ENCODE peak calls at places on chromosomes 2 and 18, in nine cellular contexts. X is right cardiac atrium; L is activated CD8-positive, alpha-beta memory T cell treated with anti-CD3 and anti-CD28 coated beads for 48 hours; T is T-helper 2 cell; O is retina; S is transverse colon; R is KBM-7; Y is NCI-H446 treated with DMSO at 0.1 percent for 48 hours; A is lung microvascular endothelial cell. I is an unnamed sample.

GRCh38 chr2:118032169-118033013 is 18.5 kb upstream of the CCDC93 start:
- DNase-seq in R (peak), X (peak), O (peak), L (no peak), Y (peak), T (no peak), A (peak), S (peak), I (no peak)

GRCh38 chr2:42961385-42961800 is 169.0 kb upstream of the HAAO start:
- DNase-seq in A (peak), T (no peak), Y (no peak), O (peak), S (no peak), R (peak), X (peak), L (no peak), I (no peak)

GRCh38 chr18:65439184-65439583 is 311.6 kb upstream of the CDH7 start:
- DNase-seq in A (no peak), X (no peak), T (no peak), S (no peak), Y (no peak), L (no peak), R (peak), O (no peak), I (no peak)

GRCh38 chr2:7510353-7510752 is 593.1 kb downstream of the RNF144A start:
- DNase-seq in O (no peak), A (no peak), R (no peak), T (no peak), L (no peak), X (no peak), S (no peak), Y (no peak), I (no peak)

GRCh38 chr2:95023222-95023597 is 2.3 kb upstream of the MAL start:
- DNase-seq in Y (no peak), A (no peak), T (peak), L (no peak), X (no peak), R (no peak), O (no peak), S (no peak), I (peak)

GRCh38 chr18:74892066-74892627 is 294.5 kb downstream of the ZNF407 start:
- DNase-seq in O (no peak), L (no peak), S (no peak), R (no peak), A (no peak), T (no peak), Y (no peak), X (no peak), I (no peak)

GRCh38 chr18:59921384-59921891 is 21.6 kb downstream of the PMAIP1 start:
- DNase-seq in L (no peak), T (no peak), A (no peak), X (no peak), S (no peak), R (peak), Y (no peak), O (no peak), I (peak)

GRCh38 chr2:196499686-196500085 is 139.8 kb upstream of the CCDC150 start:
- DNase-seq in O (no peak), L (no peak), Y (no peak), S (no peak), R (no peak), T (no peak), X (no peak), A (no peak), I (no peak)

GRCh38 chr2:170493698-170494097 is 221.4 kb upstream of the SP5 start:
- DNase-seq in X (no peak), A (no peak), O (no peak), Y (peak), L (no peak), R (no peak), S (no peak), T (no peak), I (no peak)

GRCh38 chr2:121282800-121283382 is 2.1 kb downstream of the TFCP2L1 start:
- DNase-seq in A (no peak), X (no peak), S (peak), R (peak), L (no peak), T (no peak), Y (no peak), O (no peak), I (no peak)

GRCh38 chr2:156589381-156590079 is 153.4 kb downstream of the GPD2 start:
- DNase-seq in A (peak), T (no peak), R (peak), L (no peak), O (peak), S (peak), Y (peak), X (peak), I (no peak)

GRCh38 chr18:48817021-48817461 is 133.7 kb downstream of the SMAD7 start:
- DNase-seq in L (no peak), X (peak), O (no peak), S (peak), T (no peak), A (no peak), Y (no peak), R (no peak), I (no peak)

GRCh38 chr2:42906557-42907380 is 114.4 kb upstream of the HAAO start:
- DNase-seq in A (peak), T (no peak), X (peak), L (no peak), O (peak), R (no peak), Y (peak), S (peak), I (no peak)

GRCh38 chr18:8975624-8976023 is 126.9 kb upstream of the NDUFV2 start:
- DNase-seq in T (no peak), A (no peak), R (no peak), O (no peak), Y (no peak), S (no peak), L (no peak), X (no peak), I (no peak)

GRCh38 chr2:39437522-39438296 is 624 bp upstream of the MAP4K3 start:
- DNase-seq in S (peak), O (no peak), R (peak), L (no peak), X (peak), Y (peak), T (peak), A (no peak), I (peak)

GRCh38 chr18:49754866-49755265 is 58.5 kb downstream of the ACAA2 start:
- DNase-seq in L (no peak), X (no peak), A (no peak), S (no peak), R (no peak), Y (no peak), T (no peak), O (no peak), I (no peak)

GRCh38 chr2:205740381-205740780 is 58.1 kb downstream of the NRP2 start:
- DNase-seq in L (no peak), T (no peak), O (no peak), S (no peak), A (no peak), R (no peak), X (no peak), Y (no peak), I (no peak)

GRCh38 chr2:224847961-224848850 is 132.0 kb upstream of the CCDC195 start:
- DNase-seq in A (peak), R (no peak), S (no peak), T (no peak), Y (peak), X (peak), L (no peak), O (no peak), I (no peak)

GRCh38 chr2:174247474-174248186 is 702 bp downstream of the OLA1 start:
- DNase-seq in A (no peak), O (no peak), X (no peak), R (peak), S (no peak), Y (no peak), L (peak), T (no peak), I (peak)

GRCh38 chr2:71710805-71711469 is 257.6 kb downstream of the DYSF start:
- DNase-seq in S (no peak), L (no peak), R (no peak), A (peak), Y (no peak), X (peak), O (no peak), T (no peak), I (no peak)

GRCh38 chr2:112669667-112670066 is 23.9 kb downstream of the SLC20A1 start:
- DNase-seq in X (no peak), O (no peak), L (no peak), Y (no peak), S (peak), R (no peak), A (no peak), T (no peak), I (no peak)

GRCh38 chr2:29206941-29207340 is 91.7 kb downstream of the CLIP4 start:
- DNase-seq in O (no peak), S (no peak), X (no peak), Y (no peak), T (no peak), R (no peak), A (no peak), L (no peak), I (no peak)

GRCh38 chr2:239400000-239400831 is 604 bp downstream of the HDAC4 start:
- DNase-seq in O (no peak), T (no peak), L (no peak), Y (no peak), X (peak), S (peak), R (no peak), A (peak), I (no peak)

GRCh38 chr18:2847341-2848144 is 737 bp downstream of the EMILIN2 start:
- DNase-seq in S (no peak), A (peak), O (peak), T (no peak), X (peak), Y (no peak), R (peak), L (peak), I (peak)